ENCODE peak calls at places on chromosomes 12 and 14, in six cellular contexts. A, G, U, M, P and L are unnamed samples. For H3K4me1, the result is how much of the 10 kb centered on the place peaks cover.

GRCh38 chr12:52903855-52904508 is 894 bp downstream of the KRT8 start:
- DNase-seq in U (peak), G (peak), A (peak), M (peak), P (peak), L (peak)

GRCh38 chr12:30980886-30981662 is 54.5 kb downstream of the TSPAN11 start:
- DNase-seq in U (peak), P (no peak), M (no peak), A (peak), G (no peak), L (no peak)

GRCh38 chr14:104666981-104667380 is 22.4 kb upstream of the INF2 start:
- DNase-seq in M (no peak), U (no peak), G (no peak), A (no peak), P (no peak), L (no peak)

GRCh38 chr14:68359862-68360552 is 432.9 kb downstream of the ZFP36L1 start:
- DNase-seq in U (peak), P (no peak), M (no peak), G (no peak), A (peak), L (no peak)

GRCh38 chr12:47964102-47964723 is 817 bp downstream of the TMEM106C start:
- DNase-seq in M (peak), A (no peak), P (no peak), U (no peak), G (no peak), L (no peak)

GRCh38 chr12:49909328-49909727 is 5.6 kb upstream of the FAIM2 start:
- DNase-seq in U (no peak), M (no peak), A (no peak), P (no peak), G (no peak), L (no peak)

GRCh38 chr12:16300706-16301105 is 23.2 kb upstream of the SLC15A5 start:
- DNase-seq in G (no peak), M (no peak), P (no peak), U (no peak), A (peak), L (no peak)

GRCh38 chr12:25825494-25825893 is 133.0 kb upstream of the RASSF8 start:
- DNase-seq in U (no peak), M (no peak), G (no peak), P (no peak), A (no peak), L (no peak)

GRCh38 chr12:95231190-95231589 is 13.6 kb downstream of the VEZT start:
- DNase-seq in P (no peak), M (no peak), G (no peak), U (no peak), A (no peak), L (no peak)

GRCh38 chr14:37167151-37168047 is 5.0 kb downstream of the SLC25A21 start:
- DNase-seq in M (no peak), U (no peak), A (no peak), G (no peak), P (no peak), L (no peak)

GRCh38 chr14:88825078-88825458 is 617 bp downstream of the TTC8 start:
- DNase-seq in U (no peak), A (no peak), M (no peak), P (no peak), G (no peak), L (no peak)

GRCh38 chr12:127664901-127665300 is 602.1 kb upstream of the TMEM132C start:
- DNase-seq in G (no peak), M (no peak), P (no peak), U (no peak), A (no peak), L (no peak)

GRCh38 chr12:110578522-110579238 is 4.4 kb downstream of the PPTC7 start:
- DNase-seq in A (no peak), U (no peak), G (no peak), M (no peak), P (peak), L (no peak)

GRCh38 chr12:128970110-128970509 is 116.8 kb downstream of the GLT1D1 start:
- DNase-seq in G (no peak), A (no peak), U (no peak), M (no peak), P (no peak), L (no peak)

DNA sequence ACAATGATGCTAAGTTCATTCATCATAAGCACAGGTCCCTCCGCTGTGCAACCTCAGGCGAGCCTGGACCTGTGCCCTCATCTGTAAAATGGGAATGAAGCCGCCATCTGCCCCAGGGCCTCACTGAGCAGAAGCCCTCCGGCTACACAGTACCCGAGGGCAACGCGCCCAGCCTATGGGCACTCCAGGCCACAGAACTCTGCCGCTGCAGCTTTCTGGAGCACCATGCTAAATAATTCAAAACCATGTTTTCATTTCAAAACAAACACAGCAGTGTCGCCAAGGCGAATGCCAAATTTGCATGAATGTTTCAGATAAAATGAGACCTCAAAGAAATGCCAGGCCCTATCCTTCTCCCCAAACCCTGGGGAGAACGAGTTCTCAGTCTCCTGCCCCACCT is 4.0 kb downstream of the NCOR2 start:
- DNase-seq in P (no peak), G (no peak), M (no peak), A (no peak), U (no peak), L (no peak)
- H3K4me1 ChIP-seq in P (under half), G (under half), M (under half), A (half or more), U (under half), L (under half)

GRCh38 chr14:32329690-32330290 is 692 bp downstream of the AKAP6 start:
- DNase-seq in A (no peak), P (no peak), M (no peak), U (no peak), G (no peak), L (no peak)
- H3K4me1 ChIP-seq in A (under half), P (under half), M (under half), U (under half), G (under half), L (under half)

GRCh38 chr12:56723889-56724659 is 1.0 kb downstream of the NACA start:
- DNase-seq in U (peak), G (peak), P (no peak), M (peak), A (peak), L (no peak)
- H3K4me1 ChIP-seq in U (under half), G (half or more), P (half or more), M (under half), A (half or more), L (half or more)

DNA sequence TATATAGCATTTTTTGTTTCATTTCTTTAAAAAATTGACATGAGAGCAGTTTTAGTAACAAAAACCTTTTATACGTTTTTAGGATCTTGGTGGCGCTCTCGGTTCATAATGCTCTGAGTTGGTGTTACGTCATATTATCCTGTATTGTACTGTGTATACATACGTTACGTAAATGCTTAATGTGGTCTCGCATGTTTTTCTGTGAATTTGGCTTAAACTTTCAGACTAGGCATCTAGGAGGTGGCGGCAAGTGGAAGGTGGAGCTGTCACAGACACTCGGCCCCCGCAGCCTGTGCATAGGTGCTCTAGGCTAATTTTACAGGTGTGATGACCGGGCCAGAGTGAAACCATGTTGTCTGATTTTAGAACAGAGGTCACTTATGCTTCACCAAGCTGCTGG is 60.0 kb downstream of the PPP2R5C start:
- DNase-seq in P (peak), G (no peak), M (no peak), U (no peak), A (no peak), L (peak)
- H3K4me1 ChIP-seq in P (half or more), G (under half), M (under half), U (under half), A (half or more), L (half or more)

GRCh38 chr14:94382099-94382498 is 6.3 kb downstream of the SERPINA1 start:
- DNase-seq in M (no peak), U (no peak), P (no peak), G (no peak), A (no peak), L (no peak)

GRCh38 chr14:94382684-94383663 is 5.4 kb downstream of the SERPINA1 start:
- DNase-seq in G (peak), A (no peak), P (no peak), U (no peak), M (no peak), L (no peak)

GRCh38 chr14:94379291-94380224 is 8.8 kb downstream of the SERPINA1 start:
- DNase-seq in M (peak), A (no peak), U (no peak), G (peak), P (no peak), L (no peak)

GRCh38 chr14:94380225-94381148 is 7.9 kb downstream of the SERPINA1 start:
- DNase-seq in M (no peak), P (no peak), A (no peak), G (peak), U (no peak), L (no peak)

GRCh38 chr14:94381149-94382030 is 7.0 kb downstream of the SERPINA1 start:
- DNase-seq in U (no peak), A (no peak), G (peak), P (no peak), M (no peak), L (no peak)
- H3K4me1 ChIP-seq in U (under half), A (under half), G (under half), P (under half), M (under half), L (under half)

GRCh38 chr14:64761441-64762043 is 57.3 kb downstream of the PLEKHG3 start:
- DNase-seq in P (peak), M (no peak), A (no peak), G (no peak), U (no peak), L (no peak)
- H3K4me1 ChIP-seq in P (half or more), M (half or more), A (half or more), G (under half), U (under half), L (half or more)

DNA sequence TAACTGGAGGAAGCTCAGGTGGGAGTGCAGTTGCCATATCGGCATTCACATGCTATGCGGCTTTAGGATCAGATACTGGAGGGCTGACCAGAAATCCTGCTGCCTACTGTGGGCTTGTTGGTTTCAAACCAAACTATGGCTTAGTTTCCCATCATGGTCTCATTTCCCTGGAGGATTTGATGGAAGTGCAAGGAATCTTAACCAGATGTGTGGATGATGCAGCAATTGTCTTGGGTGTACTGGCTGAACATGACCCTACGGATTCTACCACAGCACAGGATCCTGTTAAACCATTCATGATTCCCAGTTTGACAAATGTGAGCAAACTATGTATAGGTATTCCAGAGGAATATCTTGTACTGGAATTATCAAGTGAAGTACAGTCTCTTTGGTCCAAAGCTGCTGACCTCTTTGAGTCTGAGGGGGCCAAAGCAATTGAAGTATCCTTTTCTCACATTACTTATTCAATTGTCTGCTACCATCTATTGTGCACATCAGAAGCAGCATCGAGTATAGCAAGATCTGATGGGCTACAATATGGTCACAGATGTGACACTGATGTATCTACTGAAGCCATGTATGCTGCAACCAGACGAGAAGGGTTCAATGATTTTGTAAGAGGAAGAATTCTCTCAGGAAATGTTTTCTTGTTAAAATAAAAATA is 42.9 kb downstream of the RALGAPA1 start:
- DNase-seq in M (no peak), P (no peak), G (no peak), U (no peak), A (no peak), L (no peak)
- H3K4me1 ChIP-seq in M (under half), P (under half), G (under half), U (under half), A (under half), L (under half)

GRCh38 chr14:92397140-92397815 is 74.3 kb downstream of the SLC24A4 start:
- DNase-seq in A (no peak), P (no peak), U (no peak), M (peak), G (no peak), L (no peak)

GRCh38 chr14:92391746-92392145 is 68.8 kb downstream of the SLC24A4 start:
- DNase-seq in M (no peak), G (no peak), A (no peak), P (no peak), U (no peak), L (no peak)

GRCh38 chr14:92389598-92390126 is 66.7 kb downstream of the SLC24A4 start:
- DNase-seq in P (no peak), U (no peak), A (no peak), G (no peak), M (no peak), L (no peak)

GRCh38 chr14:92387610-92388009 is 64.6 kb downstream of the SLC24A4 start:
- DNase-seq in M (no peak), U (no peak), A (no peak), G (no peak), P (no peak), L (no peak)

GRCh38 chr14:92392726-92393125 is 69.8 kb downstream of the SLC24A4 start:
- DNase-seq in M (no peak), P (no peak), U (no peak), A (no peak), G (no peak), L (no peak)
- H3K4me1 ChIP-seq in M (under half), P (under half), U (under half), A (under half), G (under half), L (under half)

GRCh38 chr12:79547735-79548347 is 142.9 kb downstream of the PAWR start:
- DNase-seq in G (no peak), M (no peak), U (peak), A (peak), P (no peak), L (no peak)
- H3K4me1 ChIP-seq in G (under half), M (under half), U (under half), A (under half), P (under half), L (under half)

GRCh38 chr14:76904100-76904739 is 78.0 kb downstream of the LRRC74A start:
- DNase-seq in A (peak), M (peak), P (no peak), U (no peak), G (no peak), L (no peak)
- H3K4me1 ChIP-seq in A (under half), M (under half), P (under half), U (under half), G (under half), L (under half)